ENCODE peak calls at places on chromosome 19, in five cellular contexts. One of them, this sample, is unnamed.

GRCh38 chr19:16542045-16542893 is at the start of gene CHERP:
- DNase-seq in GM13977: peak; percentile 97
- DNase-seq in fibroblast of lung: peak; percentile 93
- DNase-seq in nephron progenitor cell: peak; percentile 95
- DNase-seq in Peyer's patch: peak; percentile 97
- DNase-seq in this sample: peak; percentile 97

GRCh38 chr19:30173593-30174356 is 198.4 kb upstream of the ZNF536 start:
- DNase-seq in GM13977: no peak
- DNase-seq in fibroblast of lung: no peak
- DNase-seq in nephron progenitor cell: no peak
- DNase-seq in Peyer's patch: no peak
- DNase-seq in this sample: no peak

GRCh38 chr19:40702337-40703012 is 12.0 kb upstream of the NUMBL start:
- DNase-seq in GM13977: no peak
- DNase-seq in fibroblast of lung: peak; percentile 30
- DNase-seq in nephron progenitor cell: peak; percentile 72
- DNase-seq in Peyer's patch: no peak
- DNase-seq in this sample: no peak

GRCh38 chr19:46271488-46272197 is 25.2 kb upstream of the HIF3A start:
- DNase-seq in GM13977: no peak
- DNase-seq in fibroblast of lung: no peak
- DNase-seq in nephron progenitor cell: no peak
- DNase-seq in Peyer's patch: no peak
- DNase-seq in this sample: no peak

GRCh38 chr19:18781885-18782527 is 9.1 kb downstream of the COMP start:
- DNase-seq in GM13977: no peak
- DNase-seq in fibroblast of lung: no peak
- DNase-seq in nephron progenitor cell: no peak
- DNase-seq in Peyer's patch: no peak
- DNase-seq in this sample: no peak

GRCh38 chr19:32489971-32490370 is 84.4 kb downstream of the DPY19L3 start:
- DNase-seq in GM13977: no peak
- DNase-seq in fibroblast of lung: peak; percentile 7
- DNase-seq in nephron progenitor cell: no peak
- DNase-seq in Peyer's patch: no peak
- DNase-seq in this sample: no peak

GRCh38 chr19:35040826-35041547 is 534 bp upstream of the HPN start:
- DNase-seq in GM13977: no peak
- DNase-seq in fibroblast of lung: peak; percentile 53
- DNase-seq in nephron progenitor cell: peak; percentile 73
- DNase-seq in Peyer's patch: peak; percentile 88
- DNase-seq in this sample: no peak

GRCh38 chr19:45464861-45465427 is 2.9 kb upstream of the FOSB start:
- DNase-seq in GM13977: no peak
- DNase-seq in fibroblast of lung: no peak
- DNase-seq in nephron progenitor cell: peak; percentile 43
- DNase-seq in Peyer's patch: no peak
- DNase-seq in this sample: no peak

GRCh38 chr19:30873003-30873402 is 476.2 kb downstream of the TSHZ3 start:
- DNase-seq in GM13977: no peak
- DNase-seq in fibroblast of lung: no peak
- DNase-seq in nephron progenitor cell: no peak
- DNase-seq in Peyer's patch: no peak
- DNase-seq in this sample: no peak

GRCh38 chr19:30376826-30377425 is 4.7 kb downstream of the ZNF536 start:
- DNase-seq in GM13977: no peak
- DNase-seq in fibroblast of lung: no peak
- DNase-seq in nephron progenitor cell: no peak
- DNase-seq in Peyer's patch: no peak
- DNase-seq in this sample: no peak

GRCh38 chr19:53123400-53123799 is 9.3 kb downstream of the ZNF415 start:
- DNase-seq in GM13977: no peak
- DNase-seq in fibroblast of lung: no peak
- DNase-seq in nephron progenitor cell: no peak
- DNase-seq in Peyer's patch: no peak
- DNase-seq in this sample: no peak

GRCh38 chr19:23554548-23554947 is 132.5 kb downstream of the ZNF675 start:
- DNase-seq in GM13977: no peak
- DNase-seq in fibroblast of lung: no peak
- DNase-seq in nephron progenitor cell: no peak
- DNase-seq in Peyer's patch: no peak
- DNase-seq in this sample: no peak

GRCh38 chr19:39270091-39270871 is 2.1 kb downstream of the IFNL2 start:
- DNase-seq in GM13977: no peak
- DNase-seq in fibroblast of lung: no peak
- DNase-seq in nephron progenitor cell: no peak
- DNase-seq in Peyer's patch: peak; percentile 30
- DNase-seq in this sample: no peak

GRCh38 chr19:38615007-38615581 is 2.7 kb downstream of the MAP4K1 start:
- DNase-seq in GM13977: no peak
- DNase-seq in fibroblast of lung: no peak
- DNase-seq in nephron progenitor cell: no peak
- DNase-seq in Peyer's patch: no peak
- DNase-seq in this sample: no peak

GRCh38 chr19:49518033-49518432 is 5.6 kb downstream of the FCGRT start:
- DNase-seq in GM13977: no peak
- DNase-seq in fibroblast of lung: no peak
- DNase-seq in nephron progenitor cell: no peak
- DNase-seq in Peyer's patch: no peak
- DNase-seq in this sample: no peak

GRCh38 chr19:13847033-13847899 is 29.7 kb upstream of the NANOS3 start:
- DNase-seq in GM13977: peak; percentile 83
- DNase-seq in fibroblast of lung: peak; percentile 94
- DNase-seq in nephron progenitor cell: peak; percentile 92
- DNase-seq in Peyer's patch: peak; percentile 94
- DNase-seq in this sample: peak; percentile 83
- TF ChIP-seq CTCF in GM13977: no peak
- TF ChIP-seq CTCF in fibroblast of lung: no peak
- TF ChIP-seq CTCF in nephron progenitor cell: no peak
- TF ChIP-seq CTCF in Peyer's patch: peak; percentile 36
- TF ChIP-seq CTCF in this sample: no peak

GRCh38 chr19:2743099-2743498 is 3.3 kb upstream of the SLC39A3 start:
- DNase-seq in GM13977: no peak
- DNase-seq in fibroblast of lung: no peak
- DNase-seq in nephron progenitor cell: no peak
- DNase-seq in Peyer's patch: no peak
- DNase-seq in this sample: no peak

GRCh38 chr19:2736550-2737190 is 3.1 kb downstream of the SLC39A3 start:
- DNase-seq in GM13977: no peak
- DNase-seq in fibroblast of lung: no peak
- DNase-seq in nephron progenitor cell: no peak
- DNase-seq in Peyer's patch: no peak
- DNase-seq in this sample: no peak

GRCh38 chr19:2744113-2744512 is 4.3 kb upstream of the SLC39A3 start:
- DNase-seq in GM13977: no peak
- DNase-seq in fibroblast of lung: no peak
- DNase-seq in nephron progenitor cell: no peak
- DNase-seq in Peyer's patch: no peak
- DNase-seq in this sample: no peak

GRCh38 chr19:2740314-2740656 is 468 bp upstream of the SLC39A3 start:
- DNase-seq in GM13977: no peak
- DNase-seq in fibroblast of lung: no peak
- DNase-seq in nephron progenitor cell: no peak
- DNase-seq in Peyer's patch: no peak
- DNase-seq in this sample: no peak

DNA sequence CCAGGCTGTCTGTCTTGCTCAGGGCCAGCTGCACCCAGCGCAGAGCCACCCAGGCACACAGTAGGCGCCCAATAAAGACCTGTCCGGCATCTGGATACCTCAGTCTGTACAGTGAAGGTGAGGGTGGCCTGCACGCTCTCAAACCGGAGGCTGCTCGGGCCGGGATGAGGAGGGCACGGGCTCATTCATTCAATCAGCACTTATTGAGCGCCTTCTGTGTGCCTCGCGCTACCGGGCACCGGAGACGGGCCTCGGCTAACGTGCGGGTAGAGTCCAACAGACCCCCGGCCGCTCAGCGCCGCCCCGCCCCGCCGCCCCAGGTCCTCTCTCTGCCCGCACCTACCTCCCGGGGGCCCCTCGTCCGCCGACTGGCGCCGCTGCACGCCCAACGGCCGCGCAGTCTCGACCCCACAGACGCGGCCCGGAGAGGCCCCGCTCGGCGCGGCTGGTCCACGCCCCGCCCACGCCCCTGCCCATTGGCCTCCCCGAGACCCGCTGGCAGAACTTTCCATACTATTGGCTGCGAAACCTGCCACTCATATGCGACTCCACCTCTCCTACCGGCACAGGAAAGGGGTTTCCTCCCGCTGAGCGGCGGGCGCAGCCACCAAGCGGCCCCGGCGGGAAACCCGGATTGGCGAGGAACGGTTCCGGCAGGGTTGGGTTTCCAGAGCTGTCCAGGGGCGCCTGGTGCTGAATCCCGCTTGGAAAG is at the start of gene SLC39A3:
- DNase-seq in GM13977: peak; percentile 100
- DNase-seq in fibroblast of lung: peak; percentile 99
- DNase-seq in nephron progenitor cell: peak; percentile 100
- DNase-seq in Peyer's patch: peak; percentile 99
- DNase-seq in this sample: peak; percentile 100
- TF ChIP-seq CTCF in GM13977: no peak
- TF ChIP-seq CTCF in fibroblast of lung: peak; percentile 29
- TF ChIP-seq CTCF in nephron progenitor cell: no peak
- TF ChIP-seq CTCF in Peyer's patch: peak; percentile 53
- TF ChIP-seq CTCF in this sample: no peak

GRCh38 chr19:2224754-2225349 is 11.3 kb downstream of the PLEKHJ1 start:
- DNase-seq in GM13977: no peak
- DNase-seq in fibroblast of lung: no peak
- DNase-seq in nephron progenitor cell: no peak
- DNase-seq in Peyer's patch: no peak
- DNase-seq in this sample: no peak
- TF ChIP-seq CTCF in GM13977: no peak
- TF ChIP-seq CTCF in fibroblast of lung: no peak
- TF ChIP-seq CTCF in nephron progenitor cell: no peak
- TF ChIP-seq CTCF in Peyer's patch: no peak
- TF ChIP-seq CTCF in this sample: no peak

GRCh38 chr19:55088543-55089265 is 13.0 kb downstream of the EPS8L1 start:
- DNase-seq in GM13977: peak; percentile 88
- DNase-seq in fibroblast of lung: peak; percentile 61
- DNase-seq in nephron progenitor cell: peak; percentile 97
- DNase-seq in Peyer's patch: peak; percentile 89
- DNase-seq in this sample: peak; percentile 84
- TF ChIP-seq CTCF in GM13977: peak; percentile 77
- TF ChIP-seq CTCF in fibroblast of lung: peak; percentile 44
- TF ChIP-seq CTCF in nephron progenitor cell: peak; percentile 92
- TF ChIP-seq CTCF in Peyer's patch: peak; percentile 45
- TF ChIP-seq CTCF in this sample: peak; percentile 66

DNA sequence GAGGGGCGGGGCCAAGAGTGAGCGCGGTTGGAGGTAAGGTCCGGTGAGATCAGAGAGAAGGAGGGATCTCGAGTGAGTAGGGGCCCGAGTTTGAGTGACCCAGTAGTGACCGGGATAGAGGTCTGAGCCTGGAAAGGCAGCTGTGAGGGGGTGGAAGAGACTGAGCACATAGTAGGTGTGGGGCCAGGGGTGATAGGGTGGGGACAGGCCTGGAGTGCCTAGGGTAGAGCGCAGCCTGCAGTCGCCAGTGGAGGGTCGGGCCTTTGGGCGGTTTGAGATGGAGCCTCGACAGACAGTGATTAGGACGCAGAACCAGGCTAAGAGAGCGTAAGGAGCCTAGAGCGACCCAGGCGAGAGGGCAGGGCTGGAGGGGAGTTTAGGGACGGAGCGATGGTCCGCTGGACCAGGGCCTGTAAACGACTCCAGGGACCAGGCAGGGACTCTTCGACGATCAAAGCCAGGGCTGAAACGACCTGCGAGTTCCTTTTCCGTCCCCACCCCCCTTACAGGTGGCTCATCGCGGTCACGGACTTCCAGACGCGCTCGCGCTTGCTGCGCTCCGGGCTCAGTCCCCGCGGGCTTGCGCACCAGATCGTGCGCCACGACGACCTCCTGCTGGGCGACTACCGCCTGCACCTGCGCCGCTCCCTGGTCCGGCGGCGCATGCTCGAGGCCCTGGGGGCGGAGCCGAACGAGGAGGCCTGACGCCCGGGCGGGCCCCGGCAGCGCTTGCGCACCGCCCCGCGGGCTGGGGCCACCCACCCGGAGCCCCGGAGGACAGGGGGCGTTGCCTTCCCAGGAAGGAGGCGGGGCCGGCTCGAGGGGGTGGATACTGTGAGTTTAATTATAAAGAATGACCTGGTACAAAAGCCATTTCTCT is 9.4 kb downstream of the C19orf81 start:
- DNase-seq in GM13977: peak; percentile 93
- DNase-seq in fibroblast of lung: peak; percentile 8
- DNase-seq in nephron progenitor cell: peak; percentile 96
- DNase-seq in Peyer's patch: peak; percentile 61
- DNase-seq in this sample: peak; percentile 74
- TF ChIP-seq CTCF in GM13977: no peak
- TF ChIP-seq CTCF in fibroblast of lung: no peak
- TF ChIP-seq CTCF in nephron progenitor cell: no peak
- TF ChIP-seq CTCF in Peyer's patch: no peak
- TF ChIP-seq CTCF in this sample: no peak

GRCh38 chr19:10701955-10702307 is 692 bp downstream of the QTRT1 start:
- DNase-seq in GM13977: peak; percentile 70
- DNase-seq in fibroblast of lung: no peak
- DNase-seq in nephron progenitor cell: peak; percentile 61
- DNase-seq in Peyer's patch: no peak
- DNase-seq in this sample: peak; percentile 71
- TF ChIP-seq CTCF in GM13977: peak; percentile 32
- TF ChIP-seq CTCF in fibroblast of lung: no peak
- TF ChIP-seq CTCF in nephron progenitor cell: no peak
- TF ChIP-seq CTCF in Peyer's patch: no peak
- TF ChIP-seq CTCF in this sample: peak; percentile 40

GRCh38 chr19:8080832-8081231 is 28.3 kb downstream of the CCL25 start:
- DNase-seq in GM13977: no peak
- DNase-seq in fibroblast of lung: no peak
- DNase-seq in nephron progenitor cell: no peak
- DNase-seq in Peyer's patch: no peak
- DNase-seq in this sample: no peak

GRCh38 chr19:8085606-8086464 is 33.3 kb downstream of the CCL25 start:
- DNase-seq in GM13977: no peak
- DNase-seq in fibroblast of lung: no peak
- DNase-seq in nephron progenitor cell: peak; percentile 31
- DNase-seq in Peyer's patch: peak; percentile 68
- DNase-seq in this sample: no peak

GRCh38 chr19:8084152-8084551 is 31.6 kb downstream of the CCL25 start:
- DNase-seq in GM13977: no peak
- DNase-seq in fibroblast of lung: no peak
- DNase-seq in nephron progenitor cell: no peak
- DNase-seq in Peyer's patch: no peak
- DNase-seq in this sample: no peak

GRCh38 chr19:8081569-8082550 is 29.3 kb downstream of the CCL25 start:
- DNase-seq in GM13977: no peak
- DNase-seq in fibroblast of lung: peak; percentile 22
- DNase-seq in nephron progenitor cell: no peak
- DNase-seq in Peyer's patch: no peak
- DNase-seq in this sample: no peak

DNA sequence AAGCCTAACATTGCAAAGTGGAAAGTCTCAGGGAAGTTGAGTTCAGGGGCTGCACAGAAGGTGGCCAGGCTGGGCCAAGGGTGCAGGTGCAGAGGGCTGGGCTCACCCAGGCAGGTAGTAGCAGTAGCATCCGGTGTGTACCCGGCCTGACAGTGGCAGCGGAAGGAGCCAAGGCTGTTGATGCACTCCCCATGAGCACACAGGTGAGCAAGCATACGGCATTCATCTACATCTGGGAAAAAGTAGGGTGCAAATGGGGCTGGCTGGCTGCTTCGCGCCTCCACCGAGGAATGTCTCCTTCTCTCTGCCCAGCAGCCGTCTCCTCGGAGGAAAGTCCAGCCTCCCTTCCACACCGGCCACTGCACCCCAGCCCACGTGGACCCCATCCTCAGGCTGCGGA is 30.6 kb downstream of the CCL25 start:
- DNase-seq in GM13977: no peak
- DNase-seq in fibroblast of lung: no peak
- DNase-seq in nephron progenitor cell: no peak
- DNase-seq in Peyer's patch: no peak
- DNase-seq in this sample: no peak
- TF ChIP-seq CTCF in GM13977: no peak
- TF ChIP-seq CTCF in fibroblast of lung: no peak
- TF ChIP-seq CTCF in nephron progenitor cell: no peak
- TF ChIP-seq CTCF in Peyer's patch: no peak
- TF ChIP-seq CTCF in this sample: no peak

This sample was measured in GM13976.